ENCODE peak calls at places on chromosomes 1 and 21, in ten cellular contexts. S is CD4-positive, alpha-beta memory T cell; P is IMR-90; I is lower lobe of right lung; L is body of pancreas; U is HCT116; M is psoas muscle; H is small intestine; F is heart left ventricle; W is breast epithelium. Z is an unnamed sample. For H3K9me3, the result is how much of the 10 kb centered on the place peaks cover.

GRCh38 chr21:26795866-26796329 is 49.3 kb downstream of the ADAMTS1 start:
- DNase-seq in S (no peak), P (peak), I (no peak), L (peak), U (no peak), M (no peak), H (peak), F (peak), W (no peak), Z (peak)

GRCh38 chr21:35525443-35525842 is 476.3 kb upstream of the RUNX1 start:
- DNase-seq in S (no peak), P (peak), I (no peak), L (no peak), U (peak), M (no peak), H (no peak), F (no peak), W (no peak), Z (no peak)

GRCh38 chr1:67126111-67126746 is 8.5 kb downstream of the C1orf141 start:
- DNase-seq in S (no peak), P (peak), I (no peak), L (no peak), U (no peak), M (no peak), H (no peak), F (no peak), W (no peak), Z (peak)

GRCh38 chr1:156458181-156458503 is 42.4 kb downstream of the MEF2D start:
- DNase-seq in S (no peak), P (peak), I (no peak), L (no peak), U (no peak), M (no peak), H (no peak), F (no peak), W (no peak), Z (no peak)

GRCh38 chr21:40049031-40049958 is 182.1 kb downstream of the PCP4 start:
- DNase-seq in S (no peak), P (peak), I (no peak), L (peak), U (no peak), M (no peak), H (no peak), F (no peak), W (no peak), Z (peak)

GRCh38 chr1:236725638-236726037 is 39.3 kb downstream of the ACTN2 start:
- DNase-seq in S (no peak), P (no peak), I (no peak), L (no peak), U (no peak), M (no peak), H (no peak), F (no peak), W (no peak), Z (no peak)

GRCh38 chr1:164479242-164479641 is 79.7 kb upstream of the PBX1 start:
- DNase-seq in S (no peak), P (no peak), I (no peak), L (no peak), U (no peak), M (no peak), H (no peak), F (no peak), W (no peak), Z (no peak)

GRCh38 chr1:152699746-152700145 is 1.6 kb downstream of the LCE2A start:
- DNase-seq in S (no peak), P (no peak), I (no peak), L (no peak), U (no peak), M (no peak), H (no peak), F (no peak), W (no peak), Z (no peak)

GRCh38 chr1:153233448-153233847 is 16.1 kb downstream of the PRR9 start:
- DNase-seq in S (no peak), P (no peak), I (no peak), L (no peak), U (no peak), M (no peak), H (peak), F (no peak), W (no peak), Z (no peak)

GRCh38 chr1:219412772-219413171 is 200.1 kb downstream of the ZC3H11B start:
- DNase-seq in S (no peak), P (peak), I (no peak), L (no peak), U (no peak), M (no peak), H (no peak), F (no peak), W (no peak), Z (no peak)

GRCh38 chr1:24932284-24932683 is 2.2 kb upstream of the RUNX3 start:
- DNase-seq in S (no peak), P (no peak), I (peak), L (no peak), U (peak), M (no peak), H (peak), F (no peak), W (no peak), Z (no peak)

GRCh38 chr1:58528518-58528917 is 18.0 kb downstream of the OMA1 start:
- DNase-seq in S (no peak), P (peak), I (no peak), L (no peak), U (no peak), M (no peak), H (no peak), F (no peak), W (no peak), Z (no peak)

GRCh38 chr1:58881471-58881994 is 97.7 kb upstream of the JUN start:
- DNase-seq in S (no peak), P (peak), I (no peak), L (peak), U (peak), M (peak), H (peak), F (peak), W (no peak), Z (peak)

GRCh38 chr1:116375165-116375883 is 2.3 kb downstream of the ATP1A1 start:
- DNase-seq in S (peak), P (no peak), I (no peak), L (no peak), U (no peak), M (no peak), H (no peak), F (no peak), W (no peak), Z (no peak)

GRCh38 chr1:155250246-155250632 is 5.0 kb downstream of the ENTREP3 start:
- DNase-seq in S (no peak), P (no peak), I (no peak), L (no peak), U (no peak), M (no peak), H (no peak), F (no peak), W (no peak), Z (no peak)

GRCh38 chr1:121587777-121588176 is 403.0 kb downstream of the SRGAP2C start:
- DNase-seq in S (no peak), P (no peak), I (no peak), L (no peak), U (no peak), M (no peak), H (no peak), F (no peak), W (no peak), Z (no peak)

GRCh38 chr1:3068400-3069361 is at the start of gene PRDM16:
- DNase-seq in S (no peak), P (peak), I (peak), L (peak), U (peak), M (peak), H (peak), F (peak), W (no peak), Z (peak)

GRCh38 chr1:209095627-209096595 is 487.6 kb upstream of the CAMK1G start:
- DNase-seq in S (no peak), P (peak), I (no peak), L (no peak), U (no peak), M (no peak), H (no peak), F (no peak), W (no peak), Z (peak)

GRCh38 chr1:112762541-112763141 is 47.5 kb upstream of the PPM1J start:
- DNase-seq in S (no peak), P (peak), I (peak), L (peak), U (no peak), M (no peak), H (no peak), F (no peak), W (peak), Z (peak)

GRCh38 chr1:61605607-61606321 is 119.2 kb downstream of the TM2D1 start:
- DNase-seq in S (no peak), P (peak), I (no peak), L (no peak), U (no peak), M (no peak), H (no peak), F (no peak), W (no peak), Z (no peak)

GRCh38 chr1:183194527-183195145 is 8.6 kb downstream of the LAMC2 start:
- DNase-seq in S (peak), P (no peak), I (no peak), L (no peak), U (no peak), M (no peak), H (no peak), F (no peak), W (no peak), Z (no peak)

GRCh38 chr1:201346337-201346939 is 31.0 kb downstream of the TNNT2 start:
- DNase-seq in S (no peak), P (peak), I (peak), L (peak), U (peak), M (no peak), H (peak), F (peak), W (peak), Z (peak)

GRCh38 chr1:191320062-191320461 is 838.2 kb upstream of the RGS18 start:
- DNase-seq in S (no peak), P (no peak), I (no peak), L (no peak), U (no peak), M (no peak), H (peak), F (no peak), W (no peak), Z (no peak)

GRCh38 chr1:66436378-66437135 is 97.4 kb upstream of the SGIP1 start:
- DNase-seq in S (peak), P (peak), I (no peak), L (no peak), U (peak), M (no peak), H (peak), F (no peak), W (peak), Z (peak)

GRCh38 chr1:151061012-151061401 is 810 bp downstream of the MLLT11 start:
- DNase-seq in S (no peak), P (peak), I (no peak), L (no peak), U (no peak), M (no peak), H (no peak), F (no peak), W (no peak), Z (peak)

GRCh38 chr1:151444791-151445177 is 14.5 kb downstream of the POGZ start:
- DNase-seq in S (no peak), P (no peak), I (no peak), L (no peak), U (no peak), M (no peak), H (no peak), F (no peak), W (no peak), Z (no peak)

GRCh38 chr1:28056129-28056925 is 32.1 kb downstream of the EYA3 start:
- DNase-seq in S (peak), P (no peak), I (no peak), L (no peak), U (no peak), M (no peak), H (no peak), F (no peak), W (no peak), Z (no peak)

GRCh38 chr1:160520999-160521398 is 2.1 kb downstream of the SLAMF6 start:
- DNase-seq in S (no peak), P (no peak), I (no peak), L (no peak), U (no peak), M (no peak), H (no peak), F (no peak), W (no peak), Z (no peak)
- H3K4me3 ChIP-seq in S (peak), P (no peak), I (peak), L (no peak), U (no peak), M (no peak), H (no peak), F (no peak), W (no peak), Z (no peak)

GRCh38 chr1:114468710-114469468 is 42.1 kb downstream of the TRIM33 start:
- DNase-seq in S (no peak), P (peak), I (no peak), L (no peak), U (no peak), M (no peak), H (no peak), F (no peak), W (no peak), Z (peak)

GRCh38 chr1:114472408-114472807 is 38.6 kb downstream of the TRIM33 start:
- DNase-seq in S (no peak), P (no peak), I (no peak), L (no peak), U (no peak), M (no peak), H (no peak), F (no peak), W (no peak), Z (no peak)

GRCh38 chr1:114470681-114471080 is 40.3 kb downstream of the TRIM33 start:
- DNase-seq in S (no peak), P (no peak), I (no peak), L (no peak), U (no peak), M (no peak), H (no peak), F (no peak), W (no peak), Z (no peak)

GRCh38 chr1:114479134-114479533 is 31.9 kb downstream of the TRIM33 start:
- DNase-seq in S (no peak), P (no peak), I (no peak), L (no peak), U (no peak), M (no peak), H (no peak), F (no peak), W (no peak), Z (no peak)

DNA sequence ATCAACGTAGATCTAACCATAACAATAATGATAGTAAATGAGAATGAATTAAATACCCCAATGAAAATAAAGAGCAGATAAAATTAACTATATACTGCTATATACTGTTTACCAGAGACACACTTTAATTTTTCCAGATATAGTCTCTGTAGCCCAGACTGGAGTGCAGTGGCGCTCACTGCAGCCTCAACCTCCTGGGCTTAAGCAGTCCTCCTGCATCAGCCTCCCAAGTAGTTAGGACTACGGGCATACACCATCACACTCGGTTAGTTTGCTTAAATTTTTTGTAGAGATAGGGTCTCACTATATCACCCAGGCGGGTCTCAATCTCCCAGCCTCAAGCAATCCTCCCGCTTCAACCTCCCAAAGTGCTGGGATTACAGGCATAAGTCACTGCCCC is 37.2 kb downstream of the TRIM33 start:
- DNase-seq in S (no peak), P (no peak), I (no peak), L (no peak), U (no peak), M (no peak), H (no peak), F (no peak), W (no peak), Z (no peak)
- H3K9me3 ChIP-seq in S (under half), P (under half), I (under half), L (under half), U (under half), M (under half), H (under half), F (under half), W (under half), Z (under half)

DNA sequence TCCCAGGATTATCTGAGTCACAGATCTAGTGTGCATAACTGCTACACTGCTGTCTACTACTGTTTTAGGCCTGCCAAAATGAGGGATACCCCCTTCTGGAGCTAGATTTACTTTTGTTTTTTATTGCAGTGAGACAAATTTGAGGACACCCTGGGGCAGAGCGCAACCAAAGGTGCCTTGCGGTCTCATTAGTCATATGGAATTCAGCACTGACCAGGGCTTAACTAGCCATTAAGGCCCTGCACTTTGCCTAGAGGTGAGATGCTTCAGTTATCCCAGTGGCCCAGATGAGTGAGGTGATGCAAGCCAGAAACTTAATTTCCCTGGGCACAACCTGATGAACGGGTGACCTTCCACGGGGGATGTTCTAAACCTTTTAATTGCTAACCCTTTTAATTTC is 998 bp upstream of the SPAG17 start:
- DNase-seq in S (no peak), P (no peak), I (no peak), L (no peak), U (no peak), M (no peak), H (no peak), F (no peak), W (no peak), Z (no peak)
- H3K4me3 ChIP-seq in S (no peak), P (no peak), I (no peak), L (no peak), U (no peak), M (no peak), H (no peak), F (no peak), W (no peak), Z (no peak)

DNA sequence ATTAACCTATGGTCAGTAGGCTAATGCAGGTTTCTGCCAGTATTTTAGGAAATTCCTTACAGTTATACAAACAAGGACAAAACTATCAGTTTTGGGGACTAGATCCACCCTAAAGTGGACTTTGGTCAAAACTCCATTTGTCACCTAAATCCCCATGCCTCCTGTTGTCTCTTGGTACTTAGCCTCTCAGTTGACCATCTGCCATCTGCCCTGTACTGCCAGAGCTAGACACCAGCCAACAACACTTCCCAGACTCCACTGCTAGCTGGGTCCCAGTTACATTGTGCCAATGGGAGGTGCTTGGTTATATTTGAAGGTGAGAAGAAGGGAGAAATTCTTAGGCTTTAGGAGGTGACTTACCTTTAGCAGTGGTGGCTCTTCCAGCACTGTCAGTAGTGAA is 17.0 kb upstream of the BSDC1 start:
- DNase-seq in S (no peak), P (no peak), I (no peak), L (no peak), U (no peak), M (no peak), H (no peak), F (no peak), W (no peak), Z (no peak)
- H3K9me3 ChIP-seq in S (under half), P (under half), I (under half), L (under half), U (under half), M (under half), H (under half), F (under half), W (under half), Z (under half)

GRCh38 chr1:211287218-211287617 is 28.1 kb downstream of the RCOR3 start:
- DNase-seq in S (no peak), P (no peak), I (no peak), L (no peak), U (no peak), M (no peak), H (no peak), F (no peak), W (no peak), Z (no peak)
- H3K4me3 ChIP-seq in S (no peak), P (no peak), I (no peak), L (no peak), U (no peak), M (no peak), H (no peak), F (no peak), W (no peak), Z (no peak)